ENCODE peak calls at places on chromosomes 13 and 19, in nine cellular contexts. C is amygdala; X is WTC11; Q is D341Med; K is T-helper 2 cell; L is AG08395; V is midbrain; T is effector CD4-positive, alpha-beta T cell; D is COR-L47. U is an unnamed sample.

GRCh38 chr19:5078666-5079409 is 109.9 kb downstream of the KDM4B start:
- DNase-seq in C (no peak), X (no peak), Q (no peak), K (no peak), L (no peak), V (peak; percentile 33), T (no peak), D (no peak), U (peak; percentile 57)

GRCh38 chr19:18093439-18094161 is 4.0 kb upstream of the MAST3 start:
- DNase-seq in C (no peak), X (no peak), Q (no peak), K (no peak), L (peak; percentile 50), V (no peak), T (no peak), D (no peak), U (no peak)

GRCh38 chr19:38837656-38838121 is 6.1 kb upstream of the ECH1 start:
- DNase-seq in C (no peak), X (no peak), Q (no peak), K (no peak), L (no peak), V (no peak), T (no peak), D (no peak), U (no peak)

GRCh38 chr13:108980237-108980636 is 350.8 kb downstream of the MYO16 start:
- DNase-seq in C (no peak), X (no peak), Q (no peak), K (no peak), L (no peak), V (peak; percentile 20), T (no peak), D (no peak), U (peak; percentile 84)

GRCh38 chr19:52369463-52370340 is at the start of gene ZNF880:
- DNase-seq in C (peak; percentile 71), X (peak; percentile 93), Q (peak; percentile 93), K (peak; percentile 79), L (peak; percentile 97), V (peak; percentile 93), T (peak; percentile 82), D (no peak), U (peak; percentile 91)

GRCh38 chr13:100363874-100364273 is 224.7 kb downstream of the GGACT start:
- DNase-seq in C (no peak), X (no peak), Q (no peak), K (no peak), L (no peak), V (no peak), T (no peak), D (peak; percentile 17), U (no peak)

GRCh38 chr19:20153281-20153680 is 13.7 kb upstream of the ZNF486 start:
- DNase-seq in C (no peak), X (no peak), Q (no peak), K (no peak), L (no peak), V (no peak), T (no peak), D (no peak), U (no peak)

GRCh38 chr13:110338441-110339101 is 31.5 kb downstream of the COL4A2 start:
- DNase-seq in C (no peak), X (no peak), Q (peak; percentile 49), K (no peak), L (peak; percentile 67), V (no peak), T (no peak), D (no peak), U (peak; percentile 40)

GRCh38 chr19:13154911-13155471 is 4.8 kb downstream of the IER2 start:
- DNase-seq in C (no peak), X (peak; percentile 94), Q (no peak), K (peak; percentile 80), L (peak; percentile 14), V (no peak), T (peak; percentile 74), D (peak; percentile 78), U (peak; percentile 51)

GRCh38 chr19:5719274-5719960 is 529 bp downstream of the LONP1 start:
- DNase-seq in C (no peak), X (no peak), Q (no peak), K (peak; percentile 21), L (no peak), V (no peak), T (peak; percentile 37), D (peak; percentile 4), U (peak; percentile 11)

GRCh38 chr13:112885782-112886268 is 83.2 kb upstream of the MCF2L start:
- DNase-seq in C (no peak), X (peak; percentile 83), Q (no peak), K (no peak), L (peak; percentile 94), V (no peak), T (no peak), D (peak; percentile 99), U (no peak)

GRCh38 chr19:35248310-35249145 is at the start of gene LSR:
- DNase-seq in C (no peak), X (peak; percentile 92), Q (peak; percentile 47), K (peak; percentile 75), L (no peak), V (no peak), T (peak; percentile 51), D (peak; percentile 96), U (no peak)

GRCh38 chr19:16586477-16586871 is 14.3 kb upstream of the SLC35E1 start:
- DNase-seq in C (no peak), X (no peak), Q (no peak), K (no peak), L (no peak), V (no peak), T (no peak), D (no peak), U (no peak)

GRCh38 chr19:38596057-38596981 is 21.4 kb downstream of the MAP4K1 start:
- DNase-seq in C (no peak), X (peak; percentile 98), Q (peak; percentile 79), K (no peak), L (no peak), V (no peak), T (no peak), D (no peak), U (no peak)

GRCh38 chr13:95677564-95678386 is 836 bp downstream of the DNAJC3 start:
- DNase-seq in C (no peak), X (peak; percentile 43), Q (peak; percentile 20), K (no peak), L (peak; percentile 26), V (no peak), T (no peak), D (no peak), U (peak; percentile 31)

GRCh38 chr13:38783992-38784875 is 97.4 kb downstream of the FREM2 start:
- DNase-seq in C (no peak), X (no peak), Q (no peak), K (no peak), L (no peak), V (no peak), T (no peak), D (no peak), U (no peak)

GRCh38 chr19:21569497-21569870 is 64.1 kb downstream of the ZNF429 start:
- DNase-seq in C (no peak), X (no peak), Q (no peak), K (no peak), L (no peak), V (peak; percentile 81), T (peak; percentile 47), D (no peak), U (no peak)

GRCh38 chr13:19606737-19607136 is 26.7 kb upstream of the MPHOSPH8 start:
- DNase-seq in C (no peak), X (no peak), Q (no peak), K (no peak), L (no peak), V (no peak), T (no peak), D (no peak), U (no peak)

GRCh38 chr19:961866-962620 is 22.1 kb upstream of the WDR18 start:
- DNase-seq in C (no peak), X (no peak), Q (no peak), K (no peak), L (peak; percentile 47), V (no peak), T (no peak), D (no peak), U (no peak)

GRCh38 chr19:31132753-31133110 is 216.5 kb downstream of the TSHZ3 start:
- DNase-seq in C (no peak), X (no peak), Q (no peak), K (no peak), L (no peak), V (no peak), T (no peak), D (no peak), U (no peak)

GRCh38 chr13:20969182-20969581 is 66.6 kb upstream of the XPO4 start:
- DNase-seq in C (no peak), X (no peak), Q (no peak), K (no peak), L (peak; percentile 42), V (no peak), T (no peak), D (no peak), U (no peak)

GRCh38 chr19:57830071-57830602 is at the start of gene ZNF587B:
- DNase-seq in C (peak; percentile 2), X (peak; percentile 94), Q (peak; percentile 57), K (no peak), L (peak; percentile 19), V (peak; percentile 73), T (peak; percentile 17), D (peak; percentile 27), U (peak; percentile 42)

GRCh38 chr13:76992548-76993001 is 694 bp downstream of the CLN5 start:
- DNase-seq in C (no peak), X (peak; percentile 29), Q (no peak), K (no peak), L (peak; percentile 36), V (peak; percentile 57), T (no peak), D (no peak), U (peak; percentile 39)

GRCh38 chr13:33283195-33283910 is 2.2 kb downstream of the STARD13 start:
- DNase-seq in C (no peak), X (no peak), Q (no peak), K (no peak), L (no peak), V (no peak), T (no peak), D (no peak), U (no peak)

GRCh38 chr19:18762125-18763023 is 28.7 kb downstream of the COMP start:
- DNase-seq in C (no peak), X (peak; percentile 38), Q (peak; percentile 85), K (no peak), L (no peak), V (peak; percentile 33), T (no peak), D (peak; percentile 87), U (peak; percentile 45)

GRCh38 chr13:98144501-98145350 is 1.8 kb downstream of the FARP1 start:
- DNase-seq in C (no peak), X (peak; percentile 52), Q (no peak), K (no peak), L (peak; percentile 52), V (peak; percentile 36), T (no peak), D (peak; percentile 59), U (peak; percentile 60)

GRCh38 chr13:113491982-113492381 is 1.5 kb upstream of the DCUN1D2 start:
- DNase-seq in C (no peak), X (no peak), Q (no peak), K (no peak), L (no peak), V (no peak), T (no peak), D (no peak), U (no peak)

GRCh38 chr19:30103981-30104380 is 161.9 kb downstream of the URI1 start:
- DNase-seq in C (no peak), X (no peak), Q (no peak), K (no peak), L (no peak), V (no peak), T (no peak), D (no peak), U (no peak)

GRCh38 chr19:45104658-45105384 is 11.8 kb downstream of the PPP1R37 start:
- DNase-seq in C (no peak), X (no peak), Q (no peak), K (no peak), L (no peak), V (no peak), T (no peak), D (no peak), U (no peak)

GRCh38 chr19:29336425-29336824 is 123.5 kb upstream of the UQCRFS1 start:
- DNase-seq in C (no peak), X (no peak), Q (no peak), K (no peak), L (no peak), V (no peak), T (no peak), D (no peak), U (no peak)

GRCh38 chr19:1259206-1259872 is 9.8 kb upstream of the CIRBP start:
- DNase-seq in C (no peak), X (peak; percentile 74), Q (no peak), K (peak; percentile 77), L (no peak), V (peak; percentile 8), T (peak; percentile 50), D (no peak), U (peak; percentile 26)

U was measured in pons.